ENCODE peak calls at places on chromosomes 11 and 22, in six cellular contexts. Z is OCI-M1; P is EL; V is HS-27A; J is activated naive CD4-positive, alpha-beta T cell; B is iris pigment epithelial cell. N is an unnamed sample.

GRCh38 chr11:75533843-75534242 is 8.1 kb upstream of the GDPD5 start:
- DNase-seq in Z (no peak), P (no peak), V (no peak), J (no peak), B (no peak), N (no peak)

GRCh38 chr11:125258626-125259025 is 94.1 kb downstream of the PKNOX2 start:
- DNase-seq in Z (no peak), P (no peak), V (no peak), J (no peak), B (no peak), N (no peak)

GRCh38 chr11:119181677-119182412 is 3.4 kb upstream of the NHERF4 start:
- DNase-seq in Z (peak), P (no peak), V (no peak), J (no peak), B (no peak), N (no peak)

GRCh38 chr11:31340903-31341572 is 28.5 kb downstream of the DCDC1 start:
- DNase-seq in Z (peak), P (peak), V (no peak), J (no peak), B (peak), N (no peak)

GRCh38 chr22:34866501-34867171 is 199.3 kb upstream of the ISX start:
- DNase-seq in Z (peak), P (peak), V (no peak), J (no peak), B (no peak), N (no peak)

GRCh38 chr11:119371067-119371601 is 10.4 kb downstream of the USP2 start:
- DNase-seq in Z (no peak), P (no peak), V (no peak), J (no peak), B (no peak), N (no peak)

GRCh38 chr11:12496181-12497025 is 119.0 kb downstream of the PARVA start:
- DNase-seq in Z (no peak), P (peak), V (no peak), J (no peak), B (no peak), N (no peak)

GRCh38 chr22:43011079-43011478 is 3.9 kb downstream of the PACSIN2 start:
- DNase-seq in Z (no peak), P (no peak), V (no peak), J (no peak), B (no peak), N (no peak)

GRCh38 chr11:102709211-102709980 is 3.8 kb upstream of the MMP27 start:
- DNase-seq in Z (no peak), P (no peak), V (no peak), J (no peak), B (peak), N (no peak)

GRCh38 chr22:50009765-50010675 is 2.5 kb downstream of the IL17REL start:
- DNase-seq in Z (no peak), P (no peak), V (no peak), J (no peak), B (no peak), N (no peak)

GRCh38 chr11:19525276-19525675 is 187.4 kb upstream of the NAV2 start:
- DNase-seq in Z (no peak), P (no peak), V (no peak), J (no peak), B (no peak), N (peak)

GRCh38 chr11:79480864-79481263 is 40.0 kb upstream of the TENM4 start:
- DNase-seq in Z (no peak), P (no peak), V (no peak), J (no peak), B (no peak), N (no peak)

GRCh38 chr11:19329910-19330309 is 89.2 kb upstream of the E2F8 start:
- DNase-seq in Z (no peak), P (no peak), V (no peak), J (no peak), B (no peak), N (no peak)

GRCh38 chr22:44577391-44578114 is 79.5 kb upstream of the RTL6 start:
- DNase-seq in Z (no peak), P (no peak), V (no peak), J (no peak), B (no peak), N (no peak)

GRCh38 chr11:18844753-18845367 is 53.3 kb upstream of the PTPN5 start:
- DNase-seq in Z (peak), P (peak), V (no peak), J (no peak), B (peak), N (no peak)

GRCh38 chr22:35900483-35901168 is 128.0 kb downstream of the RBFOX2 start:
- DNase-seq in Z (no peak), P (peak), V (peak), J (no peak), B (peak), N (no peak)

GRCh38 chr11:86398106-86398505 is 23.4 kb downstream of the CCDC81 start:
- DNase-seq in Z (no peak), P (no peak), V (no peak), J (no peak), B (no peak), N (no peak)

GRCh38 chr22:49418341-49418894 is 409.3 kb downstream of the BRD1 start:
- DNase-seq in Z (no peak), P (no peak), V (no peak), J (no peak), B (no peak), N (no peak)

GRCh38 chr11:45748801-45749200 is 56.1 kb upstream of the SLC35C1 start:
- DNase-seq in Z (no peak), P (no peak), V (no peak), J (no peak), B (no peak), N (no peak)

GRCh38 chr11:75342966-75343870 is 8.2 kb downstream of the ARRB1 start:
- DNase-seq in Z (peak), P (no peak), V (no peak), J (no peak), B (no peak), N (no peak)

GRCh38 chr11:19441752-19442553 is 201.2 kb upstream of the E2F8 start:
- DNase-seq in Z (peak), P (peak), V (peak), J (no peak), B (peak), N (no peak)

GRCh38 chr22:38353142-38353629 is 36.0 kb upstream of the CSNK1E start:
- DNase-seq in Z (peak), P (peak), V (no peak), J (peak), B (peak), N (peak)

GRCh38 chr22:45291931-45292290 is 7.2 kb downstream of the UPK3A start:
- DNase-seq in Z (no peak), P (no peak), V (no peak), J (no peak), B (no peak), N (no peak)

GRCh38 chr11:130677486-130678153 is 229.2 kb downstream of the ADAMTS15 start:
- DNase-seq in Z (no peak), P (peak), V (peak), J (no peak), B (peak), N (no peak)

GRCh38 chr22:23404689-23405365 is 175.3 kb downstream of the IGLL1 start:
- DNase-seq in Z (peak), P (peak), V (no peak), J (no peak), B (no peak), N (peak)

GRCh38 chr11:100593321-100593720 is 93.8 kb upstream of the ARHGAP42 start:
- DNase-seq in Z (no peak), P (no peak), V (no peak), J (no peak), B (peak), N (no peak)

GRCh38 chr22:48921411-48921903 is 906.2 kb downstream of the BRD1 start:
- DNase-seq in Z (no peak), P (no peak), V (no peak), J (no peak), B (no peak), N (no peak)

N was measured in thyroid gland.